ENCODE peak calls at places on chromosomes 12 and 14, in four cellular contexts. J is activated CD8-positive, alpha-beta memory T cell treated with anti-CD3 and anti-CD28 coated beads, Interleukin-2, amount 10 ng/mL, durations not matched to agents 7 days and 5 days; Q is fibroblast of mammary gland; P is activated effector memory CD4-positive, alpha-beta T cell treated with anti-CD3 and anti-CD28 coated beads, Interleukin-2, amount 50 U/mL, for 16 hours. Y is an unnamed sample.

GRCh38 chr12:91988076-91988475 is 157.6 kb downstream of the BTG1 start:
- DNase-seq in J (no peak), Q (no peak), P (no peak), Y (no peak)

GRCh38 chr12:95802482-95803264 is 12.1 kb upstream of the NTN4 start:
- DNase-seq in J (no peak), Q (peak; percentile 81), P (no peak), Y (peak; percentile 61)

GRCh38 chr14:76500480-76500879 is 124.5 kb downstream of the ESRRB start:
- DNase-seq in J (no peak), Q (no peak), P (no peak), Y (peak; percentile 1)

GRCh38 chr14:88904864-88905263 is 80.4 kb downstream of the TTC8 start:
- DNase-seq in J (no peak), Q (no peak), P (no peak), Y (no peak)

GRCh38 chr12:56029666-56030293 is 8.9 kb downstream of the IKZF4 start:
- DNase-seq in J (peak; percentile 63), Q (peak; percentile 68), P (peak; percentile 76), Y (no peak)

GRCh38 chr14:82146846-82147245 is 613.2 kb upstream of the SEL1L start:
- DNase-seq in J (no peak), Q (no peak), P (no peak), Y (no peak)

GRCh38 chr12:102024765-102025164 is 37.0 kb downstream of the WASHC3 start:
- DNase-seq in J (no peak), Q (no peak), P (no peak), Y (no peak)

GRCh38 chr14:70188608-70189540 is at the start of gene SLC8A3:
- DNase-seq in J (no peak), Q (peak; percentile 19), P (no peak), Y (no peak)

GRCh38 chr14:93019367-93019843 is 96.3 kb downstream of the ITPK1 start:
- DNase-seq in J (no peak), Q (no peak), P (no peak), Y (no peak)

GRCh38 chr12:64578556-64578955 is 31.7 kb upstream of the RASSF3 start:
- DNase-seq in J (no peak), Q (no peak), P (no peak), Y (no peak)

GRCh38 chr12:54017027-54017788 is 8.4 kb downstream of the HOXC8 start:
- DNase-seq in J (no peak), Q (peak; percentile 51), P (no peak), Y (no peak)

GRCh38 chr12:6180300-6181051 is 19.7 kb upstream of the CD9 start:
- DNase-seq in J (no peak), Q (peak; percentile 92), P (no peak), Y (no peak)

GRCh38 chr12:57175428-57176138 is 28.2 kb upstream of the LRP1-AS start:
- DNase-seq in J (peak; percentile 52), Q (peak; percentile 85), P (peak; percentile 81), Y (peak; percentile 24)

GRCh38 chr12:107731376-107731775 is 29.6 kb downstream of the PRDM4 start:
- DNase-seq in J (no peak), Q (no peak), P (no peak), Y (no peak)

GRCh38 chr14:104558231-104559042 is 21.1 kb upstream of the C14orf180 start:
- DNase-seq in J (no peak), Q (no peak), P (no peak), Y (no peak)

GRCh38 chr14:103155013-103155412 is 31.8 kb downstream of the TNFAIP2 start:
- DNase-seq in J (no peak), Q (peak; percentile 79), P (no peak), Y (peak; percentile 62)

GRCh38 chr12:12286441-12286840 is 19.6 kb upstream of the LRP6 start:
- DNase-seq in J (no peak), Q (no peak), P (no peak), Y (no peak)

GRCh38 chr12:85004199-85004598 is 31.9 kb downstream of the TSPAN19 start:
- DNase-seq in J (no peak), Q (peak; percentile 17), P (no peak), Y (no peak)

GRCh38 chr12:127640181-127640886 is 626.6 kb upstream of the TMEM132C start:
- DNase-seq in J (no peak), Q (peak; percentile 80), P (no peak), Y (peak; percentile 84)

GRCh38 chr12:53995311-53996187 is 4.4 kb upstream of the HOXC9 start:
- DNase-seq in J (peak; percentile 52), Q (peak; percentile 51), P (peak; percentile 73), Y (no peak)

GRCh38 chr12:50545783-50546182 is 41.0 kb downstream of the DIP2B start:
- DNase-seq in J (no peak), Q (no peak), P (no peak), Y (no peak)

GRCh38 chr12:84996759-84997158 is 39.3 kb downstream of the TSPAN19 start:
- DNase-seq in J (no peak), Q (no peak), P (no peak), Y (no peak)

GRCh38 chr12:124774462-124775167 is 89.0 kb downstream of the SCARB1 start:
- DNase-seq in J (peak; percentile 94), Q (peak; percentile 100), P (peak; percentile 88), Y (peak; percentile 87)

GRCh38 chr14:23177181-23177580 is 6.3 kb downstream of the SLC7A8 start:
- DNase-seq in J (no peak), Q (no peak), P (no peak), Y (no peak)

GRCh38 chr12:10179871-10180270 is 1.0 kb downstream of the TMEM52B start:
- DNase-seq in J (no peak), Q (no peak), P (no peak), Y (no peak)

GRCh38 chr12:27733791-27734190 is 23.2 kb downstream of the MRPS35 start:
- DNase-seq in J (no peak), Q (no peak), P (no peak), Y (no peak)

GRCh38 chr12:16019131-16019530 is 108.0 kb downstream of the DERA start:
- DNase-seq in J (no peak), Q (no peak), P (no peak), Y (no peak)

GRCh38 chr12:92608418-92609091 is 94.2 kb upstream of the PLEKHG7 start:
- DNase-seq in J (no peak), Q (peak; percentile 75), P (no peak), Y (no peak)

GRCh38 chr14:56659964-56660551 is 80.5 kb downstream of the TMEM260 start:
- DNase-seq in J (no peak), Q (peak; percentile 56), P (no peak), Y (no peak)

GRCh38 chr14:95033851-95034622 is 123.3 kb downstream of the DICER1 start:
- DNase-seq in J (no peak), Q (no peak), P (peak; percentile 31), Y (no peak)

GRCh38 chr14:105145381-105146180 is 23.0 kb downstream of the JAG2 start:
- DNase-seq in J (no peak), Q (no peak), P (peak; percentile 58), Y (no peak)

GRCh38 chr14:20327005-20327869 is 5.8 kb downstream of the CCNB1IP1 start:
- DNase-seq in J (no peak), Q (peak; percentile 83), P (no peak), Y (no peak)

GRCh38 chr12:122851820-122852219 is 16.6 kb downstream of the HIP1R start:
- DNase-seq in J (no peak), Q (peak; percentile 93), P (no peak), Y (no peak)

GRCh38 chr12:98896938-98897337 is 251.8 kb downstream of the APAF1 start:
- DNase-seq in J (no peak), Q (peak; percentile 9), P (no peak), Y (no peak)

GRCh38 chr12:130307859-130308258 is 29.8 kb upstream of the PIWIL1 start:
- DNase-seq in J (no peak), Q (no peak), P (no peak), Y (no peak)

GRCh38 chr14:103597623-103598372 is 31.2 kb upstream of the KLC1 start:
- DNase-seq in J (no peak), Q (peak; percentile 90), P (no peak), Y (peak; percentile 45)

GRCh38 chr12:57560516-57560915 is 10.7 kb downstream of the KIF5A start:
- DNase-seq in J (no peak), Q (no peak), P (no peak), Y (no peak)

GRCh38 chr12:108560321-108560721 is 652 bp downstream of the SART3 start:
- DNase-seq in J (no peak), Q (peak; percentile 66), P (no peak), Y (no peak)

GRCh38 chr12:52506858-52507715 is 13.1 kb downstream of the KRT5 start:
- DNase-seq in J (no peak), Q (peak; percentile 75), P (no peak), Y (no peak)

Y was measured in GM04503.